ENCODE peak calls at places on chromosome 5, in six cellular contexts. V, Y, B, S, H and M are unnamed samples.

GRCh38 chr5:80919678-80920196 is 40.4 kb upstream of the RASGRF2 start:
- DNase-seq in S (no peak), H (no peak), Y (no peak), V (no peak), B (no peak), M (no peak)

GRCh38 chr5:39547548-39548154 is 122.9 kb upstream of the DAB2 start:
- DNase-seq in V (no peak), Y (peak), B (peak), H (peak), S (no peak), M (no peak)

GRCh38 chr5:7518947-7519560 is 123.1 kb downstream of the ADCY2 start:
- DNase-seq in B (no peak), V (peak), H (peak), S (no peak), Y (peak), M (no peak)

GRCh38 chr5:132363431-132364112 is 5.9 kb upstream of the SLC22A5 start:
- DNase-seq in H (no peak), V (no peak), S (no peak), Y (no peak), B (peak), M (no peak)

GRCh38 chr5:133569347-133569746 is 43.0 kb downstream of the FSTL4 start:
- DNase-seq in S (no peak), H (no peak), Y (no peak), B (peak), V (no peak), M (no peak)

GRCh38 chr5:167452186-167452585 is 839.3 kb upstream of the WWC1 start:
- DNase-seq in B (no peak), H (no peak), S (no peak), V (no peak), Y (no peak), M (no peak)

GRCh38 chr5:137639645-137640044 is 96.2 kb downstream of the KLHL3 start:
- DNase-seq in V (no peak), B (no peak), H (no peak), Y (no peak), S (no peak), M (no peak)

GRCh38 chr5:65128226-65128625 is 353.5 kb downstream of the ADAMTS6 start:
- DNase-seq in S (no peak), V (peak), Y (no peak), B (no peak), H (no peak), M (no peak)

GRCh38 chr5:75671506-75671905 is 45.7 kb downstream of the POC5 start:
- DNase-seq in S (no peak), V (no peak), B (no peak), H (no peak), Y (no peak), M (no peak)

GRCh38 chr5:75668348-75668895 is 48.8 kb downstream of the POC5 start:
- DNase-seq in V (no peak), Y (no peak), B (no peak), H (no peak), S (no peak), M (no peak)

GRCh38 chr5:75667586-75667985 is 49.7 kb downstream of the POC5 start:
- DNase-seq in S (no peak), V (no peak), Y (no peak), B (no peak), H (no peak), M (no peak)

GRCh38 chr5:75670571-75670970 is 46.7 kb downstream of the POC5 start:
- DNase-seq in Y (no peak), B (peak), H (no peak), S (no peak), V (no peak), M (no peak)

DNA sequence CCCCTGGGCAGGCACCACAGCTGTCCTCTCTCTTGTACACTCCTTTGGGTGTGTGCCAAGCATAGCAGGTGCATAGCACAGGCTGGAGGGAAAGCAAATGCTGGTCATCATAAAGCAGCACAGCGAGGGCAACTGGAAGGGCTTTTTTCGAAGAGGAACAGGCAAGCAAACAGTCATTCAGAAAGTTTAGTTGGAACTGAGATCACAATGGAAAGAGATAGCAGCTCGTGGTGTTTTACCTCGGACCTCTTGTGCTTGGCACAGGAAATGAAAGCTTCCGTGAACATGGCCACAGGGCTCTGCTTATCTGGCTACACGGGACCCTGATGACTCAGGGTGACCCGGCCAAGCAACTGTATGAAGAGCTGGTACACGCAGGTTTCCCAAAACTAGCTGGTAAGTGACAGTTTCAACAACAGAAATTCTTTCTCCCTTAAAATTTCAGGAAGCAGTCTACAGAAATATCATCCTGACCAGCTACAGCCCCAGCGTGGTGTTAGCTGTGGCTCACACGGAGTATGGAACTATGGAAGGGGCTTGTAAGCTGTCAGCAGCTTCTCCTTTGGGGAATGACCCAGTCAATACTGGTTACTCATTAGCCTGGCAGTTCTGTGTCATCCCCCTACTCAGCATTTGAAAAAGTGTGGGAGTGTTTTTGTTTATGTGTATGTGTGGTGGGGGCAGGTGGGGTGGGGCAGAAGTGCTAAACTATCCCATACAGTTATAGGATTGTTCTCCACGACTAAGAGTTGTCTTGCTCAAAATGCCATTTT is 48.1 kb downstream of the POC5 start:
- DNase-seq in V (no peak), H (no peak), B (peak), S (no peak), Y (peak), M (peak)
- H3K27ac ChIP-seq in V (no peak), H (no peak), B (peak), S (no peak), Y (no peak), M (no peak)

GRCh38 chr5:174312270-174312617 is 266.7 kb downstream of the NSG2 start:
- DNase-seq in Y (no peak), V (no peak), B (no peak), H (no peak), S (no peak), M (no peak)
- H3K4me3 ChIP-seq in Y (no peak), V (no peak), B (no peak), H (no peak), S (no peak), M (no peak)

DNA sequence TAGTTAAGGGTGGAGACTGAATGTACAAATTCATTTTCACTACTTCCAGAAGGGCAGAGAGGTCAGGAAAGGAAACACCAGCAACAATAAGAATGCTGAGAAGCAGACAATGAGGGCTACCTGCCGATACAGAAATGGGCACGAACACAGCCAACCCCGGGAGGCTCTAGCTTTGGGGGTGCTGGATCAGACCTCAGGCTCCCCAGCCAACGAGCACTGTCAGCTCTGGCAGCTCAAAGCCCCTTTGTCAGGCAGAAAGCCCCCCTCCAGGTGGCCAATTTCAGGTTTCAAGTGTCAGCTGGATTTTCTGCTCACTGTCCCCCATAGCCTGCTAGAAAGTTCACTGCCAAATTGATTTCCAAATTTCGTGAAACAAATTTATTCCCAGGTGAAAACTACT is 96.2 kb upstream of the PHYKPL start:
- DNase-seq in H (no peak), Y (no peak), V (no peak), S (no peak), B (no peak), M (peak)
- H3K27ac ChIP-seq in H (no peak), Y (no peak), V (no peak), S (no peak), B (no peak), M (no peak)

DNA sequence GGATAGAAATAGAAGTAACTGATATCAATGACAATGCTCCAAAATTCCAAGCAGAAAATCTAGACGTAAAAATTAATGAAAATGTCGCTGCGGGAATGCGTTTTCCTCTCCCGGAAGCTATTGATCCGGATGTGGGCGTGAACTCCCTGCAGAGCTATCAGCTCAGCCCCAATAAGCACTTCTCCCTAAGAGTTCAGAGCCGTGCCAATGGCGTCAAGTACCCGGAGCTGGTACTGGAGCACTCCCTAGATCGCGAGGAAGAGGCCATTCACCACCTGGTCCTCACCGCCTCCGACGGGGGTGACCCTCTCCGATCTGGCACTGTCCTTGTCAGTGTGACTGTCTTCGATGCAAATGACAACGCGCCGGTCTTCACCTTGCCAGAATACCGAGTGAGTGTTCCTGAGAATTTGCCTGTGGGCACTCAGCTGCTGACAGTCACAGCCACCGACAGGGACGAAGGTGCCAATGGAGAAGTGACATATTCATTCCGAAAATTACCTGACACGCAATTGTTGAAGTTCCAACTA is 818 bp downstream of the PCDHGA10 start:
- DNase-seq in V (no peak), B (no peak), H (no peak), Y (no peak), S (no peak), M (no peak)
- H3K4me3 ChIP-seq in V (peak), B (no peak), H (peak), Y (no peak), S (peak), M (peak)

DNA sequence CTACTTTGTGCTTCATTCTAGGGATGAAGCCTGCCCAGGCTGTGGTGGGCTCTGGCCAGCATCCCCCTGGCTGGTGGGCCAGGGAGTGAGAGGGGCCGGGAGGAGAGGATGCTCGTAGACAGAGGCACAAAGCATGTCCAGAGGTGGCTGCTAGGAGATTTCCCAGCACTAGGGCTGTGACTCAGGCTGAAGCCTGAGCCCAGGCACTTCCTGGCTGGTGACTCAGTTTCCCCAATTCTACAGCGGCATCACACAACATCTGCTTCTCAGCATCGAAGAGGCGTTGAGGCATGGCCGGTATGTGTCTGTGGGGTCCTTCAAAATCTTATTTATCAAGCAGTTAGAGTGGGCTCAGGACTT is 55.6 kb downstream of the DUSP1 start:
- DNase-seq in H (no peak), Y (no peak), V (no peak), B (no peak), S (no peak), M (no peak)
- H3K27ac ChIP-seq in H (no peak), Y (no peak), V (no peak), B (peak), S (no peak), M (peak)

DNA sequence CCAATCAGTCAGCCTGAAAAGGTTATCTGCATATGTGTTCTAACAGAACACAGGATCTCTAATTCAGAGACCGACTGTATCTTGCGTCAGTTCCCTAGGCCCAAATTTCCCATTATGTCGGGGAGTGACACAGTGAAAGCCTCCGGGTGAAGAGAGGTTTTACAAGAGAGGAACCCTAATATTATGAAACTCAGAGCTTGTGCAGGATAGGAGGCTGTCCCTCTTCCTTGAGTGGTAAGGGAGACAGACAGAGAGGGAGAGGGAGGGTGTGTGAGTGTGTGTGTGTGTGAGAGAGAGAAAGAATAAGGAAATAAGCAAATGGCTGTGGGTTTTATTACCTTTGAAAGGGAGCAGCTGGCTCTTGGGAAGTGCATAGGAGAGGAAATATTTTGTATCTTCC is 1.9 kb downstream of the CD14 start:
- DNase-seq in V (no peak), S (no peak), H (no peak), Y (no peak), B (no peak), M (no peak)
- H3K4me3 ChIP-seq in V (no peak), S (no peak), H (no peak), Y (no peak), B (no peak), M (peak)

DNA sequence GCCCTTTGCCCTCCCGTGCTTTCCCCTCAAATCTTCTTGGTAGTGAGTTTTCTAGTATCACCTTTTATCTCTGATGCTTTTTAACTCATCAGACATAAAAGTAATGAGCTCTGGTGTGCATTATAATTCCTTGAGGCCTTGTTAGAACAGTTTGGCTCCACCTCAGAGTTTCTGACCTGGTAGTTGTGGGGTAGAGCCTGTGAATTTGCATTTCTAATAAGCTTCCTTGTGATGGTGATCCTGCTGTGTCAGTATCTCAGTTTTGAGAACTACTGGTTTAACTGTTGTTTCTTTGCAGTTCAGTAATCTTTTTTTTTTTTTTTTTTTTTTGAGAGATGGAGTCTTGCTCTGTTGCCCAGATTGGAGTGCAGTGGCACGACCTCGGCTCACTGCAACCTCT is 31.1 kb downstream of the UBE2D2 start:
- DNase-seq in H (no peak), S (no peak), B (no peak), V (no peak), Y (peak), M (no peak)
- H3K27ac ChIP-seq in H (no peak), S (no peak), B (no peak), V (no peak), Y (no peak), M (no peak)

GRCh38 chr5:139655727-139656271 is 7.7 kb downstream of the CXXC5 start:
- DNase-seq in V (no peak), H (no peak), S (no peak), B (peak), Y (no peak), M (peak)

GRCh38 chr5:139652788-139653241 is 4.7 kb downstream of the CXXC5 start:
- DNase-seq in V (no peak), H (no peak), B (no peak), Y (no peak), S (no peak), M (no peak)

GRCh38 chr5:139654464-139654863 is 6.3 kb downstream of the CXXC5 start:
- DNase-seq in S (no peak), V (no peak), B (no peak), Y (no peak), H (no peak), M (no peak)

GRCh38 chr5:139653616-139654015 is 5.5 kb downstream of the CXXC5 start:
- DNase-seq in B (no peak), H (no peak), S (no peak), Y (no peak), V (peak), M (peak)

DNA sequence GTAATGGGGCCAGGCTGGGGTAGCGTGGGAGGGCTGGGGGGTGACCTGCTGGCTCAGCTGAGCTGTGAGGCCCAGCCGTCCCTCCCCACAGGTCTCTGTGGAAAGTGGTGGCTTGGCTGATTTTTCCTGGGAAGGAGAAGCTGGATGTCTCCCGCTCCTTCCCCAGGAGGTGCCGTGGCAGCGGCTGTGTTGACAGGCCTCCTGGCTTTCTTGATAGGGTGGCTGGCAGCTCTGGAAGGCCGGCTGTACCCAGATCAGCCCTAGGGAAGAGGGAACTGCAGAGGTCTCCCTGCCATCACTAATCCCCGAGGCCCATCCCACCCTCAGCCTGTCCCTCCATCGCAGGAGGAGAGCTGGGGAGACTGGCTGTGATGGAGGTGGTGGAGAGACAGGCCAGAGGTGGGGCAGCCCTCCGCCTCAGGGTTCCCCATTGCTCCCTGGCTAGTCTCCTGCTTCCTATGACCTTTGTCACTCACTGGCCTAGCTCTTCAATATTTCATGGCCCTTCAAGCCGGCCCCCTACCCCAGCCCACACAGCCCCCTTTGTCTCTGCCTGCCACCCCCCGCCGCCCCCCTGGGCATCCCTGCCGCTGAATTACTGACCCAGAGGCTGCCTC is 6.8 kb downstream of the CXXC5 start:
- DNase-seq in V (no peak), B (peak), Y (no peak), H (no peak), S (no peak), M (no peak)
- H3K4me3 ChIP-seq in V (no peak), B (no peak), Y (no peak), H (no peak), S (no peak), M (no peak)

GRCh38 chr5:124986170-124986569 is 239.7 kb upstream of the ZNF608 start:
- DNase-seq in V (no peak), B (no peak), H (no peak), Y (no peak), S (no peak), M (no peak)

GRCh38 chr5:124979174-124979573 is 232.7 kb upstream of the ZNF608 start:
- DNase-seq in V (peak), S (no peak), B (no peak), H (no peak), Y (no peak), M (no peak)

GRCh38 chr5:124976086-124976485 is 229.6 kb upstream of the ZNF608 start:
- DNase-seq in V (no peak), Y (no peak), H (no peak), S (no peak), B (no peak), M (peak)

GRCh38 chr5:124981901-124982300 is 235.5 kb upstream of the ZNF608 start:
- DNase-seq in Y (no peak), B (peak), V (no peak), S (no peak), H (no peak), M (no peak)

DNA sequence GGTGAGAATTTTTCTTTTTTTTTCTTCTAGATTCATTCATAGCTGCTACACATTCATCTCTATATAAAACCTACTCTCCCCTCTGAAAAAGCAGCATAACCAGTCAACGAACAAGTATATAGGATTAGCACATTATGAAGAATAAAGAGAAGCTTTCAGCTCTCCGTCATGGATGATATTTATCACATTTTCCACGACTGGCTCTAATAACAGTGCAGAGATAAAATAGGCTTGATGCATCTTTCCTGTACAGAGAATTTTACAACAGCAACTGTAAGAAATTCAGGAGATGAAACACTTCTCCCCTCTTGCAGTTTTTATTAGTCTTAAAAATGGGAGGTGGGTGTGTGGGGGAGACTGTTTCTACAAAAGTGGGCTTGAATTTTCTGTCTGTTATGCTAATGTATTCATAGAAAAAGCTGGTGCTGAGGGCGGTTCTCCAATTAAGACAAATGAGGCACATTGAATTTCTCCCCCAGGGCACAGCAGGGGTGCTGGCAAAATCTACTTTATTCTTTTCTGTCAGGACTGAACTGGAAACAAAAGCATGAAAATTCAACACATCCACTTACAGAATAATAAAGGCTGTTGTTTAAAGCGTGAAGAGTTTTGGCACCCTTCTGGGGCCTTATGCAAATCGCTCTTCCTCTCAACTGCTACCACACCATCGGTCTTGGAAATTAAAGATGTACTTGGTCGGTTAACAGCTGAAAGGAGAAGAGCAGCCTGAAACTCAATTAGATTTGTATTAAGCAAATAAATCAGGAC is 233.9 kb upstream of the ZNF608 start:
- DNase-seq in Y (peak), V (peak), S (no peak), H (peak), B (no peak), M (no peak)
- H3K27ac ChIP-seq in Y (no peak), V (peak), S (no peak), H (peak), B (peak), M (no peak)